ENCODE peak calls at places on chromosomes 5 and 9, in six cellular contexts. H is body of pancreas; O is coronary artery; Z is mesothelial cell of epicardium; X is left lung; P is CD8-positive, alpha-beta T cell. K is an unnamed sample.
A peak's percentile ranks its signal among the peaks of the same experiment; 100 is the strongest.

GRCh38 chr5:113005454-113005853 is 28.9 kb downstream of the DCP2 start:
- DNase-seq in H (no peak), P (no peak), O (no peak), X (no peak), Z (no peak), K (peak; percentile 67)

GRCh38 chr9:133883356-133883755 is 108.8 kb downstream of the VAV2 start:
- DNase-seq in O (no peak), Z (no peak), X (no peak), P (no peak), H (no peak), K (peak; percentile 30)

GRCh38 chr5:65066385-65066784 is 297.7 kb downstream of the CWC27 start:
- DNase-seq in Z (no peak), P (no peak), X (no peak), H (no peak), O (no peak), K (peak; percentile 24)

GRCh38 chr5:97088774-97089148 is 53.6 kb downstream of the LIX1 start:
- DNase-seq in O (no peak), Z (no peak), H (no peak), P (no peak), X (no peak), K (no peak)

GRCh38 chr9:110575952-110576351 is 3.6 kb downstream of the SVEP1 start:
- DNase-seq in P (no peak), X (no peak), O (no peak), Z (no peak), H (no peak), K (peak; percentile 35)

GRCh38 chr9:96293481-96293880 is 8.5 kb downstream of the HSD17B3 start:
- DNase-seq in X (no peak), O (no peak), Z (no peak), H (no peak), P (no peak), K (no peak)

GRCh38 chr5:39187873-39188731 is 31.3 kb downstream of the FYB1 start:
- DNase-seq in X (no peak), H (no peak), O (no peak), P (no peak), Z (no peak), K (no peak)

GRCh38 chr5:109354761-109355160 is 55.0 kb downstream of the PJA2 start:
- DNase-seq in H (peak; percentile 13), Z (no peak), X (no peak), O (no peak), P (no peak), K (peak; percentile 2)

GRCh38 chr5:179413086-179413690 is 67.9 kb upstream of the ADAMTS2 start:
- DNase-seq in Z (no peak), X (no peak), H (no peak), O (peak; percentile 50), P (no peak), K (no peak)

GRCh38 chr5:149529463-149529862 is 21.8 kb downstream of the CSNK1A1 start:
- DNase-seq in X (no peak), O (no peak), Z (no peak), P (no peak), H (no peak), K (no peak)

GRCh38 chr9:91296354-91296753 is 65.4 kb downstream of the AUH start:
- DNase-seq in X (no peak), H (no peak), O (no peak), P (no peak), Z (no peak), K (no peak)

GRCh38 chr5:74212336-74212735 is 428.2 kb downstream of the ENC1 start:
- DNase-seq in Z (no peak), X (no peak), P (no peak), O (no peak), H (peak; percentile 43), K (peak; percentile 42)
- TF ChIP-seq CTCF in Z (no peak), X (no peak), P (no peak), O (no peak), H (no peak), K (peak; percentile 20)

GRCh38 chr5:150706776-150707390 is 6.0 kb upstream of the RBM22 start:
- DNase-seq in X (no peak), Z (no peak), P (no peak), H (no peak), O (no peak), K (no peak)

DNA sequence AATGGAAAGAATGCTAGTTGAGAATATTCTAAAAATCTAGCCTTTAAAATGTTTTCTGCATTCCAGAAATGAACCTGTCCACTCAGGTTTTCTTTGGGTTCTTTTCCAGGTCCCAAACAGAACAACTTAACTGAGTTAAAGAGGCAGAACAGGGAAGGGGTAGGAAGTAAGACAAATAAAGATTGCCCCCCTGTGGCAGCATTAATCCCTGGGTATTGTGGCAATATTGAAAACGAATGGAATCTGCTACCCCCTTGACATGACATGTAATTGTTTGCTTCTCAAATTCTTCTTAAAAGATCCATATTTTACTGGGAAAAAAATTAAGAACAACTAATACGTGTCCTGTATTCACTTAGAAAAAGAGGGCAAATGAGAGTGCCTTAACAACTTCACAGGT is 9.3 kb upstream of the RBM22 start:
- DNase-seq in H (no peak), Z (no peak), X (no peak), P (no peak), O (no peak), K (peak; percentile 25)
- TF ChIP-seq CTCF in H (no peak), Z (no peak), X (no peak), P (peak; percentile 39), O (no peak), K (peak; percentile 27)

DNA sequence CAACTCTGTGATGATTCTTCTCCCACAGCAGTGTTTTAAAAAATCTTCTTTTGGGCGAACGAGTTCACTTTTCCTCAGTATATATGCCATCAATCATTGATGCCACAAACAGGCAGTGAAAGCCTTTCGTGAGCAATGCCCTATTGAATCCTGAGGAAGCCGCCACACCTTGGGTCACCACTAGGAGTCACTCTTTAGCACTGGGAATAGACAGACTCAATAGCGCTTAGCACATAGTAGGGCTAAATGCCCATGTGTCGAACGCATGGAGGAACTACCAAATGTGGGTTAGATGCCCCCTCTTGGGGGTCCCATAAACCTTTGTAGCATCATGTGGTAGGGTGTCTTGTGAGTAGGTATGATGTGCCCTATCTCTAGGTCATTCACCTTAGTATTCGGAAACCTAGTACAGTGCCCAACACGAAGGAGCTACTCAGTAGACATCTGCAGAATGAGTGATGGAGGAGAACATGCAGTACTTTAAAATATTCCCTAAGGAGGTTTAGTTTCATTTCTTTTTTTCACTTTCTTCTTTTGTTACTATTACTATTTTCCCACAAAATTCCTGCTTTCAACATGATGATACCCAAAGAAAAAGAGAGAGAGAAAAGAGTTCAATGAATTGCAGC is 603.7 kb downstream of the BNC2 start:
- DNase-seq in H (no peak), O (no peak), X (no peak), Z (no peak), P (no peak), K (peak; percentile 34)
- TF ChIP-seq CTCF in H (no peak), O (no peak), X (peak; percentile 55), Z (no peak), P (peak; percentile 16), K (peak; percentile 48)

DNA sequence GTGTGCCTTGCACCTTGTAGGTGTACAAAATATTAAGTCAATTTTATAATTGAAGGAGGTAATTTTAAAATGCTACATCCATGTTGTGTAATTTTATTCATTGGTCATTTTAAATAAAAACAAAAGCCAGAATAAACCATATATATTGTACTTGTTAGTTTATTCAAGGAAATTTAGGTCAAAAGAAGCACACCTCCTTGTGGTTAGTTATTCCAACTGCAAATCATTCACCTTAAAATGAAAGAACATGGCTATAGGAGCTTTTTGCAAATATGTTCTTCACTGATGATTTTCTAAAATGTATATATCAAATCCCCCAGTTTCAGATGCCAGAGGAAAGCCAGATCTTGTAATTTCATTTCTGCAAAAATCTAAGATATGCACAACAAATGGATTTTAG is 5.4 kb upstream of the MOCS2 start:
- DNase-seq in X (no peak), Z (no peak), P (no peak), H (no peak), O (no peak), K (peak; percentile 24)
- TF ChIP-seq CTCF in X (no peak), Z (peak; percentile 26), P (no peak), H (no peak), O (no peak), K (peak; percentile 32)

GRCh38 chr5:170691623-170692022 is 91.9 kb upstream of the GABRP start:
- DNase-seq in P (no peak), X (no peak), O (no peak), Z (no peak), H (no peak), K (peak; percentile 10)
- TF ChIP-seq CTCF in P (no peak), X (no peak), O (no peak), Z (no peak), H (no peak), K (no peak)

GRCh38 chr5:129361441-129362025 is 98.6 kb upstream of the ADAMTS19 start:
- DNase-seq in P (no peak), O (no peak), X (no peak), Z (no peak), H (no peak), K (peak; percentile 47)
- TF ChIP-seq CTCF in P (no peak), O (no peak), X (no peak), Z (peak; percentile 51), H (peak; percentile 9), K (peak; percentile 62)

GRCh38 chr9:124133752-124134151 is 122.2 kb downstream of the LHX2 start:
- DNase-seq in X (no peak), Z (no peak), P (no peak), H (peak; percentile 53), O (no peak), K (peak; percentile 43)
- TF ChIP-seq CTCF in X (no peak), Z (no peak), P (no peak), H (peak; percentile 24), O (no peak), K (peak; percentile 21)

GRCh38 chr9:88660611-88661010 is 125.6 kb downstream of the NXNL2 start:
- DNase-seq in X (no peak), P (no peak), Z (no peak), H (no peak), O (no peak), K (peak; percentile 65)

GRCh38 chr9:88663766-88664419 is 128.9 kb downstream of the NXNL2 start:
- DNase-seq in H (no peak), X (no peak), Z (no peak), P (no peak), O (no peak), K (no peak)

GRCh38 chr9:88659126-88659525 is 124.1 kb downstream of the NXNL2 start:
- DNase-seq in Z (no peak), H (no peak), X (no peak), P (no peak), O (no peak), K (peak; percentile 44)

GRCh38 chr9:88658311-88658822 is 123.4 kb downstream of the NXNL2 start:
- DNase-seq in O (no peak), X (no peak), P (no peak), Z (no peak), H (peak; percentile 37), K (peak; percentile 83)

GRCh38 chr9:88661759-88662158 is 126.8 kb downstream of the NXNL2 start:
- DNase-seq in O (no peak), X (no peak), P (no peak), Z (no peak), H (no peak), K (peak; percentile 41)
- TF ChIP-seq CTCF in O (no peak), X (no peak), P (no peak), Z (no peak), H (no peak), K (no peak)

GRCh38 chr5:57887851-57888621 is 405.4 kb upstream of the ACTBL2 start:
- DNase-seq in O (no peak), Z (no peak), P (no peak), X (no peak), H (peak; percentile 65), K (peak; percentile 76)

GRCh38 chr5:57891443-57891842 is 408.8 kb upstream of the ACTBL2 start:
- DNase-seq in X (no peak), P (no peak), O (no peak), Z (no peak), H (no peak), K (no peak)

GRCh38 chr5:57884346-57885102 is 401.9 kb upstream of the ACTBL2 start:
- DNase-seq in O (no peak), P (no peak), Z (no peak), X (no peak), H (no peak), K (no peak)

GRCh38 chr5:57889558-57889957 is 406.9 kb upstream of the ACTBL2 start:
- DNase-seq in H (peak; percentile 39), O (no peak), P (no peak), X (no peak), Z (no peak), K (peak; percentile 93)
- TF ChIP-seq CTCF in H (no peak), O (no peak), P (no peak), X (no peak), Z (no peak), K (no peak)

K was measured in MCF 10A.